ENCODE peak calls at places on chromosome 15, in ten cellular contexts. A is head of caudate nucleus; O is dorsolateral prefrontal cortex; R is tibial nerve; F is body of pancreas; K is AG08395; Y is naive thymus-derived CD8-positive, alpha-beta T cell; D is omental fat pad; I is left ventricle myocardium superior; P is GM20000. Z is an unnamed sample.

GRCh38 chr15:64749167-64749566 is 26.2 kb downstream of the RBPMS2 start:
- DNase-seq in A (no peak), O (no peak), R (no peak), F (no peak), K (peak), Y (no peak), D (no peak), I (no peak), P (no peak), Z (no peak)

GRCh38 chr15:64843996-64844395 is 2.3 kb downstream of the PLEKHO2 start:
- DNase-seq in A (no peak), O (no peak), R (no peak), F (no peak), K (no peak), Y (no peak), D (no peak), I (no peak), P (no peak), Z (no peak)

GRCh38 chr15:87942316-87942715 is 314.2 kb downstream of the NTRK3 start:
- DNase-seq in A (no peak), O (no peak), R (no peak), F (no peak), K (no peak), Y (no peak), D (no peak), I (no peak), P (no peak), Z (no peak)

GRCh38 chr15:58260186-58260910 is 122.2 kb downstream of the AQP9 start:
- DNase-seq in A (no peak), O (no peak), R (no peak), F (no peak), K (no peak), Y (no peak), D (no peak), I (peak), P (no peak), Z (no peak)

GRCh38 chr15:63877713-63878271 is 44.0 kb upstream of the HERC1 start:
- DNase-seq in A (no peak), O (no peak), R (no peak), F (no peak), K (no peak), Y (no peak), D (no peak), I (no peak), P (no peak), Z (no peak)

GRCh38 chr15:84797212-84797611 is 19.9 kb upstream of the ALPK3 start:
- DNase-seq in A (no peak), O (no peak), R (no peak), F (no peak), K (no peak), Y (no peak), D (no peak), I (no peak), P (no peak), Z (no peak)

GRCh38 chr15:66014639-66015182 is 145.4 kb downstream of the RAB11A start:
- DNase-seq in A (no peak), O (no peak), R (no peak), F (no peak), K (no peak), Y (no peak), D (no peak), I (no peak), P (no peak), Z (no peak)

GRCh38 chr15:57797608-57798267 is 91.2 kb downstream of the POLR2M start:
- DNase-seq in A (no peak), O (no peak), R (no peak), F (no peak), K (no peak), Y (no peak), D (no peak), I (no peak), P (no peak), Z (no peak)

GRCh38 chr15:89179966-89180875 is 41.2 kb downstream of the RLBP1 start:
- DNase-seq in A (no peak), O (no peak), R (no peak), F (no peak), K (no peak), Y (no peak), D (no peak), I (no peak), P (peak), Z (no peak)

GRCh38 chr15:73982251-73982962 is 9.7 kb downstream of the STOML1 start:
- DNase-seq in A (peak), O (peak), R (peak), F (peak), K (peak), Y (no peak), D (no peak), I (peak), P (no peak), Z (peak)

GRCh38 chr15:100433304-100433703 is 91.5 kb upstream of the ADAMTS17 start:
- DNase-seq in A (no peak), O (no peak), R (no peak), F (no peak), K (no peak), Y (no peak), D (no peak), I (no peak), P (no peak), Z (no peak)

GRCh38 chr15:101017935-101018849 is 99.0 kb downstream of the LRRK1 start:
- DNase-seq in A (no peak), O (peak), R (no peak), F (no peak), K (no peak), Y (no peak), D (no peak), I (no peak), P (no peak), Z (no peak)

GRCh38 chr15:93019971-93020370 is 69.0 kb downstream of the RGMA start:
- DNase-seq in A (no peak), O (no peak), R (no peak), F (no peak), K (no peak), Y (no peak), D (no peak), I (no peak), P (no peak), Z (no peak)

GRCh38 chr15:76075060-76075459 is 15.3 kb downstream of the TMEM266 start:
- DNase-seq in A (no peak), O (no peak), R (no peak), F (no peak), K (no peak), Y (no peak), D (no peak), I (no peak), P (no peak), Z (no peak)

GRCh38 chr15:51621917-51622268 is 678 bp downstream of the DMXL2 start:
- DNase-seq in A (peak), O (peak), R (peak), F (peak), K (peak), Y (no peak), D (no peak), I (peak), P (peak), Z (peak)

GRCh38 chr15:73049564-73050215 is 2.6 kb upstream of the NEO1 start:
- DNase-seq in A (no peak), O (no peak), R (no peak), F (no peak), K (no peak), Y (no peak), D (no peak), I (no peak), P (no peak), Z (peak)

GRCh38 chr15:23483821-23484299 is 36.8 kb upstream of the GOLGA6L2 start:
- DNase-seq in A (no peak), O (no peak), R (no peak), F (no peak), K (no peak), Y (no peak), D (no peak), I (no peak), P (no peak), Z (no peak)

GRCh38 chr15:50219820-50220219 is 37.8 kb downstream of the SLC27A2 start:
- DNase-seq in A (no peak), O (no peak), R (no peak), F (no peak), K (no peak), Y (no peak), D (no peak), I (no peak), P (no peak), Z (no peak)

GRCh38 chr15:62847900-62848489 is 194.6 kb upstream of the TPM1 start:
- DNase-seq in A (peak), O (peak), R (peak), F (peak), K (peak), Y (no peak), D (peak), I (peak), P (peak), Z (peak)

GRCh38 chr15:94287794-94288246 is 56.5 kb downstream of the MCTP2 start:
- DNase-seq in A (no peak), O (no peak), R (no peak), F (no peak), K (no peak), Y (no peak), D (no peak), I (no peak), P (peak), Z (no peak)

GRCh38 chr15:67501836-67502461 is 19.0 kb upstream of the C15orf61 start:
- DNase-seq in A (no peak), O (no peak), R (no peak), F (no peak), K (no peak), Y (no peak), D (no peak), I (no peak), P (no peak), Z (no peak)

GRCh38 chr15:73922186-73923151 is 3.8 kb upstream of the LOXL1 start:
- DNase-seq in A (no peak), O (no peak), R (no peak), F (peak), K (peak), Y (no peak), D (no peak), I (peak), P (no peak), Z (no peak)

GRCh38 chr15:64232400-64232799 is 69.6 kb upstream of the PPIB start:
- DNase-seq in A (no peak), O (no peak), R (no peak), F (no peak), K (peak), Y (no peak), D (no peak), I (no peak), P (no peak), Z (no peak)

GRCh38 chr15:36644156-36644896 is 64.9 kb downstream of the CDIN1 start:
- DNase-seq in A (no peak), O (no peak), R (no peak), F (no peak), K (no peak), Y (no peak), D (no peak), I (no peak), P (no peak), Z (no peak)

GRCh38 chr15:59701880-59702279 is 12.8 kb upstream of the BNIP2 start:
- DNase-seq in A (no peak), O (no peak), R (no peak), F (no peak), K (no peak), Y (no peak), D (no peak), I (no peak), P (no peak), Z (no peak)

GRCh38 chr15:89937365-89938355 is 24.9 kb upstream of the ARPIN start:
- DNase-seq in A (no peak), O (no peak), R (no peak), F (no peak), K (no peak), Y (no peak), D (no peak), I (no peak), P (no peak), Z (no peak)

GRCh38 chr15:74315626-74316025 is 51.8 kb downstream of the CYP11A1 start:
- DNase-seq in A (no peak), O (no peak), R (no peak), F (no peak), K (no peak), Y (peak), D (no peak), I (peak), P (peak), Z (no peak)

GRCh38 chr15:40743921-40744809 is 10.9 kb downstream of the RMDN3 start:
- DNase-seq in A (no peak), O (no peak), R (no peak), F (peak), K (peak), Y (no peak), D (no peak), I (peak), P (no peak), Z (no peak)

GRCh38 chr15:80669599-80670273 is 25.4 kb upstream of the ABHD17C start:
- DNase-seq in A (no peak), O (no peak), R (no peak), F (no peak), K (peak), Y (no peak), D (no peak), I (no peak), P (no peak), Z (no peak)